ENCODE peak calls at places on chromosomes 13 and 19, in four cellular contexts. C, F, Q and T are unnamed samples.
A peak's percentile ranks its signal among the peaks of the same experiment; 100 is the strongest.

GRCh38 chr19:27860309-27860934 is 1352.5 kb downstream of the UQCRFS1 start:
- DNase-seq in C (no peak), F (no peak), Q (no peak), T (no peak)

GRCh38 chr13:69857188-69857821 is 250.3 kb upstream of the ATXN8OS start:
- DNase-seq in C (peak; percentile 75), F (no peak), Q (no peak), T (peak; percentile 28)

GRCh38 chr19:46761418-46761831 is 15.2 kb upstream of the STRN4 start:
- DNase-seq in C (no peak), F (peak; percentile 54), Q (no peak), T (no peak)

GRCh38 chr13:24217601-24218281 is 57.2 kb downstream of the SPATA13 start:
- DNase-seq in C (no peak), F (no peak), Q (no peak), T (no peak)

GRCh38 chr19:8988204-8988603 is 22.0 kb downstream of the MUC16 start:
- DNase-seq in C (peak; percentile 15), F (no peak), Q (no peak), T (no peak)

GRCh38 chr19:32165750-32166149 is 179.7 kb upstream of the ZNF507 start:
- DNase-seq in C (no peak), F (no peak), Q (no peak), T (no peak)

GRCh38 chr13:109813663-109814062 is 27.3 kb upstream of the IRS2 start:
- DNase-seq in C (no peak), F (no peak), Q (no peak), T (no peak)

GRCh38 chr13:39779337-39780270 is 124.1 kb downstream of the COG6 start:
- DNase-seq in C (no peak), F (no peak), Q (no peak), T (no peak)

GRCh38 chr13:106096661-106097092 is 438.8 kb downstream of the EFNB2 start:
- DNase-seq in C (no peak), F (no peak), Q (no peak), T (peak; percentile 53)

GRCh38 chr19:35856001-35856400 is 710 bp upstream of the KIRREL2 start:
- DNase-seq in C (peak; percentile 89), F (no peak), Q (no peak), T (no peak)

GRCh38 chr19:44816301-44816700 is 7.4 kb downstream of the BCAM start:
- DNase-seq in C (no peak), F (no peak), Q (no peak), T (no peak)

GRCh38 chr19:16612631-16613030 is 15.4 kb downstream of the MED26 start:
- DNase-seq in C (no peak), F (no peak), Q (no peak), T (no peak)

GRCh38 chr13:75368167-75368566 is 113.8 kb downstream of the TBC1D4 start:
- DNase-seq in C (no peak), F (peak; percentile 39), Q (peak; percentile 61), T (peak; percentile 51)

GRCh38 chr19:55206664-55207500 is 2.4 kb downstream of the PTPRH start:
- DNase-seq in C (peak; percentile 77), F (peak; percentile 67), Q (peak; percentile 82), T (peak; percentile 56)

GRCh38 chr19:57276430-57276829 is 3.9 kb upstream of the ZNF460 start:
- DNase-seq in C (no peak), F (no peak), Q (no peak), T (no peak)

GRCh38 chr19:7908078-7908699 is 4.5 kb downstream of the MAP2K7 start:
- DNase-seq in C (no peak), F (no peak), Q (no peak), T (no peak)

GRCh38 chr13:66860868-66861447 is 369.2 kb downstream of the PCDH9 start:
- DNase-seq in C (no peak), F (no peak), Q (no peak), T (no peak)

GRCh38 chr13:52027832-52028231 is 3.3 kb downstream of the UTP14C start:
- DNase-seq in C (no peak), F (no peak), Q (no peak), T (no peak)

GRCh38 chr13:51935326-51936171 is 73.8 kb downstream of the CCDC70 start:
- DNase-seq in C (peak; percentile 61), F (no peak), Q (no peak), T (no peak)

GRCh38 chr13:69904784-69905183 is 202.8 kb upstream of the ATXN8OS start:
- DNase-seq in C (no peak), F (no peak), Q (no peak), T (no peak)

GRCh38 chr13:35107535-35107934 is 165.5 kb downstream of the NBEA start:
- DNase-seq in C (no peak), F (no peak), Q (no peak), T (no peak)

GRCh38 chr13:78722700-78723099 is 63.7 kb upstream of the OBI1 start:
- DNase-seq in C (no peak), F (no peak), Q (no peak), T (no peak)

GRCh38 chr19:3721131-3721899 is 13.1 kb downstream of the TJP3 start:
- DNase-seq in C (peak; percentile 97), F (no peak), Q (peak; percentile 56), T (no peak)

GRCh38 chr13:52794589-52794988 is 53.9 kb downstream of the PCDH8 start:
- DNase-seq in C (no peak), F (no peak), Q (no peak), T (no peak)

GRCh38 chr19:18833849-18834643 is 2.3 kb downstream of the UPF1 start:
- DNase-seq in C (peak; percentile 71), F (no peak), Q (no peak), T (no peak)

GRCh38 chr13:21031594-21031993 is 29.8 kb downstream of the LATS2 start:
- DNase-seq in C (no peak), F (no peak), Q (no peak), T (no peak)

GRCh38 chr13:40402931-40403412 is 263.5 kb downstream of the FOXO1 start:
- DNase-seq in C (no peak), F (peak; percentile 14), Q (peak; percentile 59), T (peak; percentile 37)

GRCh38 chr13:74250738-74251190 is 116.6 kb upstream of the KLF12 start:
- DNase-seq in C (no peak), F (no peak), Q (no peak), T (no peak)

GRCh38 chr19:58386166-58386575 is 898 bp upstream of the RPS5 start:
- DNase-seq in C (no peak), F (no peak), Q (no peak), T (no peak)

GRCh38 chr13:113655358-113656014 is 2.5 kb downstream of the ATP4B start:
- DNase-seq in C (no peak), F (no peak), Q (peak; percentile 3), T (no peak)

GRCh38 chr19:17610384-17610783 is 54.9 kb downstream of the COLGALT1 start:
- DNase-seq in C (no peak), F (no peak), Q (no peak), T (no peak)

GRCh38 chr19:38015216-38015615 is 108.2 kb downstream of the SIPA1L3 start:
- DNase-seq in C (no peak), F (no peak), Q (no peak), T (no peak)

GRCh38 chr19:36182612-36183454 is 30.6 kb upstream of the COX7A1 start:
- DNase-seq in C (peak; percentile 23), F (no peak), Q (no peak), T (no peak)

GRCh38 chr19:38674388-38675133 is 27.1 kb downstream of the ACTN4 start:
- DNase-seq in C (no peak), F (no peak), Q (peak; percentile 78), T (no peak)

GRCh38 chr19:38417146-38417543 is 8.9 kb downstream of the RASGRP4 start:
- DNase-seq in C (no peak), F (no peak), Q (no peak), T (no peak)

GRCh38 chr13:41211062-41211461 is 16.7 kb upstream of the KBTBD7 start:
- DNase-seq in C (no peak), F (no peak), Q (no peak), T (no peak)

GRCh38 chr13:77373541-77373940 is 46.6 kb upstream of the MYCBP2 start:
- DNase-seq in C (no peak), F (no peak), Q (no peak), T (no peak)

GRCh38 chr13:98405107-98405571 is 171.8 kb downstream of the STK24 start:
- DNase-seq in C (peak; percentile 83), F (no peak), Q (no peak), T (no peak)
- TF ChIP-seq CTCF in C (peak; percentile 27), F (no peak), Q (no peak), T (no peak)

GRCh38 chr19:5294403-5295160 is 46.0 kb downstream of the PTPRS start:
- DNase-seq in C (peak; percentile 43), F (no peak), Q (no peak), T (no peak)
- H3K4me3 ChIP-seq in C (peak overlapping the region; percentile 96), F (peak overlapping the region; percentile 85), Q (no peak overlapping the region), T (no peak overlapping the region)

GRCh38 chr13:20024706-20025105 is 66.2 kb downstream of the ZMYM2 start:
- DNase-seq in C (no peak), F (no peak), Q (no peak), T (no peak)

GRCh38 chr13:20033486-20033885 is 75.0 kb downstream of the ZMYM2 start:
- DNase-seq in C (no peak), F (no peak), Q (no peak), T (no peak)

DNA sequence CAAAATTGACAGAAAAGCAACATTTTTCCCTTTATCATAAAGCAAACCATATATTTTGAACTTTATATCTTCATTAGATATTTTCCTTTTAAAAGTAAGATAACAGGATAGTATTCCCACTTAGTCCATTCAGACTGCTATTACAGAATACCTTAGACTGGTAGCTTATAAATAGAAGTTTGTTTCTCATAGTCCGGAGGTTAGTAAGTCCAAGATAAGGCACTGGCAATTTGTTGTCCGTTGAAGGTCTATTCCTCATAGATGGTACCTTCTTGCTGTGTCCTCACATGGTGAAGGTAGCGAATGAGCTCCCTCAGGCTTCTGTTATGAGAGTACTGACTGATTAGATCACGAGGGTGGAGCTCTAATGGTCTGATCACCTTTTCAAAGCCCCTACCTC is 70.4 kb downstream of the ZMYM2 start:
- DNase-seq in C (no peak), F (no peak), Q (no peak), T (no peak)
- H3K36me3 ChIP-seq in C (peaks cover 60% of the 10 kb centered on the region), F (peaks cover 4% of the 10 kb centered on the region), Q (no peaks in the 10 kb centered on the region), T (no peaks in the 10 kb centered on the region)

GRCh38 chr13:101941095-101941777 is 460.6 kb downstream of the FGF14 start:
- DNase-seq in C (no peak), F (no peak), Q (no peak), T (no peak)
- TF ChIP-seq CTCF in C (peak; percentile 28), F (peak; percentile 34), Q (no peak), T (peak; percentile 47)